ENCODE peak calls at places on chromosome 9, in six cellular contexts. K is mesendoderm, L is IMR-90, A is mesenchymal stem cell, U is H1, Y is H9. T is an unnamed sample.

GRCh38 chr9:75139201-75139600 is 50.9 kb downstream of the OSTF1 start:
- DNase-seq in K (no peak), U (no peak), A (no peak), Y (no peak), L (no peak), T (no peak)

GRCh38 chr9:15915711-15916110 is 362.9 kb downstream of the CCDC171 start:
- DNase-seq in L (no peak), U (no peak), K (peak), Y (no peak), A (peak), T (no peak)

GRCh38 chr9:101409079-101409477 is 10.4 kb downstream of the ZNF189 start:
- DNase-seq in K (peak), Y (no peak), A (peak), U (no peak), L (peak), T (no peak)

GRCh38 chr9:112186695-112187094 is 11.6 kb upstream of the SUSD1 start:
- DNase-seq in Y (no peak), K (no peak), U (no peak), L (no peak), A (no peak), T (no peak)

GRCh38 chr9:93265972-93266371 is 82.0 kb downstream of the WNK2 start:
- DNase-seq in L (no peak), K (no peak), Y (no peak), U (no peak), A (no peak), T (no peak)

GRCh38 chr9:89744730-89745129 is 139.9 kb downstream of the GADD45G start:
- DNase-seq in A (no peak), L (no peak), Y (no peak), K (peak), U (no peak), T (no peak)

GRCh38 chr9:119924736-119925135 is 555.5 kb upstream of the BRINP1 start:
- DNase-seq in A (no peak), Y (no peak), L (no peak), K (peak), U (no peak), T (no peak)

GRCh38 chr9:112180387-112180881 is 5.3 kb upstream of the SUSD1 start:
- DNase-seq in L (no peak), U (no peak), K (peak), A (peak), Y (no peak), T (no peak)

GRCh38 chr9:95008151-95008771 is 281.8 kb downstream of the AOPEP start:
- DNase-seq in U (no peak), A (no peak), L (no peak), Y (no peak), K (peak), T (no peak)

GRCh38 chr9:117411547-117411946 is 3.3 kb downstream of the ASTN2 start:
- DNase-seq in L (peak), K (peak), Y (peak), U (peak), A (peak), T (peak)

GRCh38 chr9:97873877-97874276 is 20.9 kb downstream of the FOXE1 start:
- DNase-seq in A (no peak), Y (no peak), K (no peak), U (peak), L (peak), T (no peak)

GRCh38 chr9:1939466-1939865 is 75.7 kb upstream of the SMARCA2 start:
- DNase-seq in Y (no peak), U (no peak), K (no peak), L (no peak), A (no peak), T (no peak)

GRCh38 chr9:135566552-135566951 is 5.0 kb downstream of the PAEP start:
- DNase-seq in A (no peak), Y (no peak), U (no peak), K (no peak), L (no peak), T (no peak)

GRCh38 chr9:116264361-116264760 is 110.8 kb downstream of the PAPPA start:
- DNase-seq in L (no peak), K (no peak), U (no peak), Y (no peak), A (no peak), T (no peak)

GRCh38 chr9:133716564-133717112 is 21.5 kb downstream of the SARDH start:
- DNase-seq in U (no peak), Y (peak), A (no peak), K (no peak), L (no peak), T (no peak)

GRCh38 chr9:113622600-113623400 is 159.3 kb downstream of the RGS3 start:
- DNase-seq in K (peak), A (peak), Y (peak), L (peak), U (peak), T (no peak)

GRCh38 chr9:111649016-111649415 is 12.4 kb upstream of the GNG10 start:
- DNase-seq in Y (no peak), L (no peak), A (no peak), K (no peak), U (no peak), T (no peak)

GRCh38 chr9:5671711-5672353 is 42.9 kb downstream of the RIC1 start:
- DNase-seq in U (no peak), A (peak), Y (no peak), L (no peak), K (peak), T (no peak)

GRCh38 chr9:110559869-110560268 is 19.7 kb downstream of the SVEP1 start:
- DNase-seq in U (no peak), Y (no peak), L (peak), A (no peak), K (no peak), T (no peak)

GRCh38 chr9:33765411-33765810 is 29.9 kb upstream of the PRSS3 start:
- DNase-seq in Y (no peak), A (peak), L (peak), U (no peak), K (no peak), T (no peak)

GRCh38 chr9:109440797-109441287 is 57.3 kb downstream of the PTPN3 start:
- DNase-seq in U (peak), A (peak), Y (peak), K (peak), L (peak), T (peak)

GRCh38 chr9:132181796-132182521 is 20.1 kb downstream of the NTNG2 start:
- DNase-seq in L (peak), U (no peak), K (no peak), Y (no peak), A (no peak), T (no peak)

GRCh38 chr9:109967651-109968331 is 187.8 kb downstream of the PALM2AKAP2 start:
- DNase-seq in L (no peak), K (no peak), A (no peak), U (no peak), Y (no peak), T (no peak)

GRCh38 chr9:86978986-86979385 is 31.7 kb upstream of the GAS1 start:
- DNase-seq in A (no peak), K (no peak), L (peak), Y (no peak), U (no peak), T (no peak)

DNA sequence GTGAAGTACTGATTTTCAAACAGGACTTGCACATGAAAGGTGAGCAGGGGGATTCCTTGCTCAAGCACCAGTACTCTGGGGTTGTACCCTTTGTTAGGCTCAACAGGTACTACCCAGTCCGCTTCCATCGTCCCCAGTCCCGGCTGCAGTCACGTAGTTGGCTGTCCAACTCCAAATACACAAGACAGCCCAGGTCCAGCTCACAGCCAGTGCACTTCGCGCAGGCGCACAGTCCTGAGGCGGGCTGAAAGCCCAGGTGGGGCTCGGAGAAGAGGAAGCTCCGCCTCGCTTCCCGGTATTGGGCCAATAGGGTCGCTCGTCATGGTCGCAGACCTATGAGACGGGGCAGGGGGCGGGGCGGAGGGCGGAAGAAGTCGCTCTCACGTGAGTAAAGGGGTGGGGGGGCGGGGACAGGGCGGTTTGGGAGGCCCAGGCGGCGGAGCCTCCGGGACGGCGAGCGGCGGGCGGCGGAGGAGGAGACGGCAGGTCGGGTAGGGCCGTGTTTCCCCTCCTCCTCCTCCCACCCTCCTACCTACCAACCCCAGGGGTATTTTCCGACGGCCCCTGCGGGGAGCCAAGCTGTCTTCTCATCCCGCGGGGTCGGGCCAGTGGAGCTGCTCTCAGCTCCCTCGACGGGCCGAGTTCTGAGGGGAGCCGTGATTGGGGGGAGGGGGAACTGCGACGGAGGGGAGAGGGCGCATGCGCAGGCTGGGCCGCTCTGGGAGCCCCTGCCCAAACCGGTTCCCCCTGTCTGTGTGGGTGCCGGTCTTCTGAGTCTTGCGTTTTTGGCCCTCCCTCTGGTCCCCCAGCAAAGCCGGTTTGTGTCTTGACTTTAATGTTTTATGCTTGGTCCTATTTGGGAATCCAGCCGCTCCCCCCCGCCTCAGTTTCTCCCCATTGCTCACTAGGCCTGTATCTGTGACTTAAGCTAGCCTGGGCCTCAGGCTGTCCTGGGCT is at the start of gene RABGAP1:
- DNase-seq in A (peak), U (peak), L (peak), Y (peak), K (peak), T (peak)
- H3K4ac ChIP-seq in A (peak), U (no peak), L (peak), Y (no peak), K (no peak), T (no peak)

GRCh38 chr9:37295178-37295577 is 127.3 kb upstream of the GRHPR start:
- DNase-seq in A (no peak), L (no peak), U (no peak), K (no peak), Y (no peak), T (no peak)
- H2BK15ac ChIP-seq in A (no peak), L (no peak), U (no peak), K (no peak), Y (no peak), T (no peak)

GRCh38 chr9:34993502-34994428 is 4.2 kb downstream of the DNAJB5 start:
- DNase-seq in Y (peak), L (peak), K (peak), A (peak), U (no peak), T (no peak)

GRCh38 chr9:34990908-34991832 is 1.6 kb downstream of the DNAJB5 start:
- DNase-seq in U (no peak), K (peak), A (no peak), L (no peak), Y (peak), T (no peak)

GRCh38 chr9:34994429-34995287 is 5.1 kb downstream of the DNAJB5 start:
- DNase-seq in A (peak), U (peak), K (peak), L (peak), Y (peak), T (no peak)

GRCh38 chr9:34991833-34992375 is 2.4 kb downstream of the DNAJB5 start:
- DNase-seq in A (peak), L (no peak), U (peak), Y (peak), K (peak), T (no peak)

GRCh38 chr9:34992376-34992951 is 2.9 kb downstream of the DNAJB5 start:
- DNase-seq in L (peak), Y (peak), U (no peak), K (peak), A (peak), T (no peak)
- H3K4ac ChIP-seq in L (peak), Y (no peak), U (peak), K (no peak), A (peak), T (no peak)

GRCh38 chr9:136570191-136570845 is 24.5 kb upstream of the NOTCH1 start:
- DNase-seq in Y (no peak), K (no peak), L (no peak), U (no peak), A (no peak), T (no peak)

GRCh38 chr9:136568288-136569081 is 22.6 kb upstream of the NOTCH1 start:
- DNase-seq in K (peak), A (no peak), Y (no peak), U (no peak), L (no peak), T (no peak)

GRCh38 chr9:136567651-136568287 is 21.9 kb upstream of the NOTCH1 start:
- DNase-seq in Y (peak), K (peak), U (peak), L (peak), A (peak), T (no peak)

GRCh38 chr9:136570916-136571315 is 25.1 kb upstream of the NOTCH1 start:
- DNase-seq in A (no peak), U (no peak), L (no peak), K (no peak), Y (no peak), T (no peak)

DNA sequence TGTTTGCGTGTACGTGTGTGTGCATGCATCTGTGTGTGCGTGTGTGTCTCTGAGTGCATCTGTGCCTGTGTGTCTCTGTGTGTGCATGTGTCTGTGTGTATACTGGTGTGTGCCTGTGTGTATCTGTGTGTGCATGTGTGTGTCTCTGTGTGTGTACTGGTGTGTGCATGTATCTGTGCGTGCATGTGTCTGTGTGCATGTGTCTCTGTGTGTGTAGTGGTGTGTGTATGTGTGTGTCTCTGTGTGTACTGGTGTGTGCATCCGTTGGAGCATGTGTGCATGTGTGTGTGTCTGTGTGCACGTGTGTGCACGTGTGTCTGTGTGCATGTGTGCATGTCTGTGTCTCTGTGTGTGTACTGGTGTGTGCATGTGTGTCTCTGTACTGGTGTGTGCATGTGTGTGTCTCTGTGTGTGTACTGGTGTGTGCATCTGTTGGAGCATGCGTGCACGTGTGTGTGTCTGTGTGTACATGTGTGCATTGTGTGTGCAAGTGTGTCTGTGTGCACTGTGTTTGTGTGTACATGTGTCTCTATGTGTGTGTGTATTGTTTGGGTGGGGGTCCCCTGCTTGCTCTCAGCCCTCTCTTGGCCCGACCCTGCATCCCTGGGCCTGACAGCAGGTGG is 23.8 kb upstream of the NOTCH1 start:
- DNase-seq in L (no peak), U (no peak), Y (no peak), A (no peak), K (no peak), T (no peak)
- H2BK15ac ChIP-seq in L (no peak), U (peak), Y (no peak), A (no peak), K (no peak), T (peak)

GRCh38 chr9:91937031-91937430 is 13.0 kb downstream of the ROR2 start:
- DNase-seq in U (no peak), Y (no peak), A (no peak), L (no peak), K (no peak), T (no peak)
- H3K4ac ChIP-seq in U (no peak), Y (no peak), A (no peak), L (no peak), K (peak), T (no peak)

DNA sequence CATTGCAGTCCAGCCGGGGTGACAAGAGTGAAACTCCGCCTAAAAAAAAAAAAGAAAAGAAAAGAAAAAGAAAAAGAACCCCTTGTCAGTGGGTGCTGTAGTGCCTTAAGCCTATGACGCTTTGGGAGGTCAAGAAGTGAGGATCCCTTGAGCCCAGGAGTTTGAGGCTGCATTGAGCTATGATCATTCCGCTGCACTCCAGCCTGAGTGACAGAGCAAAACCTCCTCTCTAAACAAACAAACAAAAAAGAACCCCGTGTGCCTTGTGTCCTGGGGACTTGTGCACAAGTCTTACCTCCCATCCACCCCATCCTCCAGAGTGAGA is 33.5 kb upstream of the STXBP1 start:
- DNase-seq in K (no peak), U (no peak), A (no peak), Y (no peak), L (no peak), T (no peak)
- H2BK15ac ChIP-seq in K (no peak), U (no peak), A (peak), Y (no peak), L (peak), T (no peak)

GRCh38 chr9:137589441-137590122 is 730 bp downstream of the ZMYND19 start:
- DNase-seq in A (peak), Y (no peak), U (no peak), L (no peak), K (no peak), T (no peak)
- H3K4ac ChIP-seq in A (peak), Y (no peak), U (peak), L (no peak), K (peak), T (peak)

GRCh38 chr9:70054546-70054945 is 10.9 kb downstream of the MAMDC2 start:
- DNase-seq in Y (no peak), A (no peak), L (no peak), U (no peak), K (no peak), T (no peak)

GRCh38 chr9:70058569-70059161 is 15.0 kb downstream of the MAMDC2 start:
- DNase-seq in A (no peak), Y (no peak), U (no peak), K (no peak), L (no peak), T (no peak)

GRCh38 chr9:70056545-70056944 is 12.9 kb downstream of the MAMDC2 start:
- DNase-seq in L (no peak), A (no peak), U (peak), K (no peak), Y (no peak), T (no peak)

GRCh38 chr9:70053864-70054263 is 10.2 kb downstream of the MAMDC2 start:
- DNase-seq in A (no peak), L (no peak), K (peak), U (no peak), Y (no peak), T (no peak)

GRCh38 chr9:70055867-70056266 is 12.2 kb downstream of the MAMDC2 start:
- DNase-seq in Y (no peak), L (no peak), U (no peak), K (no peak), A (no peak), T (no peak)
- H2BK15ac ChIP-seq in Y (no peak), L (no peak), U (no peak), K (no peak), A (no peak), T (no peak)

GRCh38 chr9:19232117-19232829 is 1.8 kb downstream of the DENND4C start:
- DNase-seq in L (peak), K (no peak), Y (no peak), A (peak), U (no peak), T (no peak)
- H3K4ac ChIP-seq in L (no peak), K (no peak), Y (no peak), A (no peak), U (no peak), T (no peak)

T was measured in neuronal stem cell.